ENCODE peak calls at places on chromosomes 3 and 15, in seven cellular contexts. P is WERI-Rb-1, I is fibroblast of the aortic adventitia, O is IMR-90, C is tibial artery, B is fibroblast of mammary gland, H is mammary epithelial cell. Y is an unnamed sample.

GRCh38 chr15:77870195-77871065 is 207.1 kb downstream of the TBC1D2B start:
- DNase-seq in I (peak; percentile 65), O (peak; percentile 53), H (peak; percentile 51), B (peak; percentile 58), C (peak; percentile 52), P (peak; percentile 80), Y (no peak)

GRCh38 chr3:61181874-61182273 is 69.4 kb downstream of the FHIT start:
- DNase-seq in C (no peak), B (peak; percentile 86), I (peak; percentile 1), P (no peak), H (peak; percentile 82), O (peak; percentile 27), Y (peak; percentile 83)

GRCh38 chr15:99359760-99360159 is 108.5 kb downstream of the LRRC28 start:
- DNase-seq in C (no peak), P (no peak), I (no peak), O (no peak), B (no peak), H (no peak), Y (no peak)

GRCh38 chr3:197525706-197526105 is 30.1 kb downstream of the BDH1 start:
- DNase-seq in H (no peak), I (peak; percentile 18), C (no peak), P (no peak), B (peak; percentile 28), O (peak; percentile 21), Y (no peak)

GRCh38 chr15:44215594-44215993 is 20.5 kb upstream of the FRMD5 start:
- DNase-seq in B (peak; percentile 90), P (no peak), H (peak; percentile 94), C (no peak), I (peak; percentile 95), O (peak; percentile 90), Y (no peak)

GRCh38 chr3:27166888-27167287 is 202.3 kb downstream of the NEK10 start:
- DNase-seq in I (peak; percentile 97), P (no peak), B (peak; percentile 97), H (peak; percentile 58), C (peak; percentile 33), O (peak; percentile 91), Y (peak; percentile 50)

GRCh38 chr3:152737021-152737908 is 97.7 kb upstream of the P2RY1 start:
- DNase-seq in P (no peak), C (peak; percentile 34), O (peak; percentile 10), B (peak; percentile 92), H (peak; percentile 74), I (peak; percentile 65), Y (peak; percentile 13)

GRCh38 chr3:13548696-13549512 is at the start of gene FBLN2:
- DNase-seq in I (peak; percentile 46), O (no peak), C (no peak), H (no peak), B (no peak), P (peak; percentile 30), Y (no peak)

GRCh38 chr15:96353931-96354730 is 23.6 kb downstream of the NR2F2 start:
- DNase-seq in B (peak; percentile 71), P (no peak), O (peak; percentile 60), H (no peak), I (peak; percentile 54), C (peak; percentile 56), Y (no peak)

GRCh38 chr3:142962520-142963265 is 781 bp downstream of the PAQR9 start:
- DNase-seq in H (no peak), C (no peak), P (peak; percentile 17), B (no peak), O (no peak), I (no peak), Y (no peak)

GRCh38 chr3:69385033-69385722 is 710 bp downstream of the FRMD4B start:
- DNase-seq in C (no peak), H (no peak), I (no peak), O (no peak), B (no peak), P (no peak), Y (no peak)

GRCh38 chr15:40287968-40288367 is 5.1 kb upstream of the ANKRD63 start:
- DNase-seq in B (no peak), O (no peak), I (peak; percentile 25), C (no peak), H (no peak), P (peak; percentile 42), Y (no peak)

GRCh38 chr15:99371180-99372103 is 120.2 kb downstream of the LRRC28 start:
- DNase-seq in I (peak; percentile 82), C (no peak), H (peak; percentile 6), P (no peak), B (peak; percentile 22), O (peak; percentile 23), Y (no peak)

GRCh38 chr3:99648091-99648490 is 9.7 kb downstream of the COL8A1 start:
- DNase-seq in I (peak; percentile 63), B (peak; percentile 84), H (peak; percentile 74), P (no peak), C (no peak), O (peak; percentile 74), Y (peak; percentile 63)

GRCh38 chr3:41462103-41462691 is 262.9 kb downstream of the CTNNB1 start:
- DNase-seq in O (no peak), B (no peak), H (no peak), C (no peak), P (no peak), I (no peak), Y (no peak)

GRCh38 chr3:129315386-129315991 is 36.8 kb downstream of the HMCES start:
- DNase-seq in H (peak; percentile 35), C (peak; percentile 60), P (peak; percentile 45), I (peak; percentile 33), O (peak; percentile 21), B (no peak), Y (no peak)

GRCh38 chr15:58260911-58261267 is 122.7 kb downstream of the AQP9 start:
- DNase-seq in C (no peak), I (no peak), H (peak; percentile 64), O (peak; percentile 35), P (no peak), B (peak; percentile 58), Y (no peak)

GRCh38 chr3:38139652-38140051 is 1.2 kb downstream of the MYD88 start:
- DNase-seq in O (no peak), B (no peak), I (no peak), C (no peak), P (no peak), H (no peak), Y (no peak)

GRCh38 chr3:11213810-11214450 is 58.3 kb upstream of the ATG7 start:
- DNase-seq in H (no peak), P (no peak), B (no peak), O (no peak), C (no peak), I (no peak), Y (no peak)

GRCh38 chr3:106431698-106432097 is 562.9 kb upstream of the CBLB start:
- DNase-seq in C (no peak), I (peak; percentile 48), H (no peak), B (no peak), P (no peak), O (peak; percentile 16), Y (no peak)

GRCh38 chr3:72082121-72082715 is 297.3 kb upstream of the PROK2 start:
- DNase-seq in H (no peak), B (peak; percentile 80), C (no peak), O (no peak), P (no peak), I (peak; percentile 91), Y (no peak)

GRCh38 chr3:72085036-72085435 is 300.1 kb upstream of the PROK2 start:
- DNase-seq in I (no peak), C (no peak), O (no peak), P (no peak), H (no peak), B (no peak), Y (no peak)

GRCh38 chr3:72080800-72081199 is 295.9 kb upstream of the PROK2 start:
- DNase-seq in B (no peak), I (no peak), C (no peak), O (no peak), H (no peak), P (no peak), Y (no peak)

GRCh38 chr3:72081456-72081855 is 296.5 kb upstream of the PROK2 start:
- DNase-seq in I (no peak), C (no peak), P (no peak), O (no peak), B (no peak), H (no peak), Y (no peak)

GRCh38 chr3:72082776-72083477 is 298.0 kb upstream of the PROK2 start:
- DNase-seq in O (no peak), B (no peak), I (no peak), C (no peak), P (no peak), H (no peak), Y (no peak)
- TF ChIP-seq CTCF in O (no peak), B (no peak), I (no peak), C (no peak), P (no peak), H (no peak), Y (no peak)

GRCh38 chr3:150184426-150185071 is 213.9 kb upstream of the PFN2 start:
- DNase-seq in I (peak; percentile 83), C (no peak), P (no peak), H (peak; percentile 8), O (peak; percentile 11), B (no peak), Y (no peak)
- H3K4me3 ChIP-seq in I (peak overlapping the region; percentile 62), C (peak overlapping the region; percentile 41), P (no peak overlapping the region), H (no peak overlapping the region), O (peak overlapping the region; percentile 26), B (peak overlapping the region; percentile 48), Y (peak overlapping the region; percentile 58)

GRCh38 chr3:100737334-100737733 is 28.0 kb downstream of the TFG start:
- DNase-seq in O (peak; percentile 15), H (peak; percentile 25), C (no peak), I (peak; percentile 48), B (peak; percentile 46), P (no peak), Y (no peak)
- TF ChIP-seq CTCF in O (peak; percentile 39), H (peak; percentile 19), C (peak; percentile 29), I (peak; percentile 41), B (peak; percentile 44), P (no peak), Y (peak; percentile 64)

GRCh38 chr3:65596511-65597224 is 442.1 kb downstream of the MAGI1 start:
- DNase-seq in O (no peak), C (no peak), I (no peak), H (no peak), B (no peak), P (peak; percentile 28), Y (no peak)
- H3K4me3 ChIP-seq in O (peak overlapping the region; percentile 19), C (peak overlapping the region; percentile 53), I (peak overlapping the region; percentile 43), H (peak overlapping the region; percentile 2), B (no peak overlapping the region), P (peak overlapping the region; percentile 81), Y (peak overlapping the region; percentile 24)

GRCh38 chr3:97821810-97822775 is at the start of gene CRYBG3:
- DNase-seq in C (peak; percentile 77), B (peak; percentile 70), P (peak; percentile 83), I (peak; percentile 68), H (peak; percentile 84), O (peak; percentile 75), Y (no peak)
- TF ChIP-seq CTCF in C (peak; percentile 18), B (peak; percentile 18), P (peak; percentile 24), I (peak; percentile 40), H (no peak), O (peak; percentile 31), Y (peak; percentile 46)

Y was measured in epithelial cell of proximal tubule.